ENCODE peak calls at places on chromosomes 11 and 22, in nine cellular contexts. H, V, N, F, C, Y, J, X and Z are unnamed samples.
A peak's percentile ranks its signal among the peaks of the same experiment; 100 is the strongest.

GRCh38 chr22:49257551-49257951 is 570.1 kb downstream of the BRD1 start:
- DNase-seq in C (peak; percentile 43), F (no peak), J (peak; percentile 2), V (no peak), H (no peak), N (no peak), Y (no peak), X (no peak), Z (no peak)

GRCh38 chr22:22881116-22882032 is 6.2 kb upstream of the IGLL5 start:
- DNase-seq in Y (no peak), C (no peak), N (no peak), V (no peak), J (no peak), X (no peak), H (no peak), F (no peak), Z (no peak)

GRCh38 chr11:126127898-126128297 is 65.2 kb upstream of the CDON start:
- DNase-seq in X (no peak), H (no peak), C (no peak), F (no peak), J (no peak), V (no peak), N (no peak), Y (no peak), Z (no peak)

GRCh38 chr11:114346709-114347141 is 50.5 kb downstream of the NNMT start:
- DNase-seq in J (no peak), F (no peak), N (no peak), C (no peak), Y (no peak), X (no peak), H (no peak), V (no peak), Z (no peak)

GRCh38 chr22:42955087-42955630 is 59.8 kb downstream of the PACSIN2 start:
- DNase-seq in X (no peak), J (no peak), N (no peak), Y (no peak), V (no peak), F (no peak), C (no peak), H (no peak), Z (no peak)

GRCh38 chr11:119373917-119374631 is 7.4 kb downstream of the USP2 start:
- DNase-seq in X (peak; percentile 56), C (peak; percentile 87), N (peak; percentile 33), Y (peak; percentile 59), H (no peak), J (peak; percentile 67), F (peak; percentile 36), V (peak; percentile 51), Z (peak; percentile 67)

GRCh38 chr22:38751422-38752346 is 4.1 kb downstream of the SUN2 start:
- DNase-seq in X (peak; percentile 80), N (no peak), Y (peak; percentile 90), V (no peak), F (no peak), J (no peak), H (peak; percentile 21), C (no peak), Z (peak; percentile 52)

GRCh38 chr11:82191690-82192089 is 542.0 kb downstream of the FAM181B start:
- DNase-seq in V (no peak), J (no peak), X (no peak), F (no peak), N (no peak), H (no peak), C (no peak), Y (no peak), Z (no peak)

GRCh38 chr22:20044495-20045151 is 23.7 kb downstream of the TANGO2 start:
- DNase-seq in J (no peak), Y (no peak), C (no peak), H (no peak), X (no peak), V (no peak), N (no peak), F (no peak), Z (no peak)